ENCODE peak calls at places on chromosomes 16 and 17, in four cellular contexts. One of them, this sample, is unnamed.
A peak's percentile ranks its signal among the peaks of the same experiment; 100 is the strongest.

GRCh38 chr17:10807704-10808128 is 3.8 kb upstream of the TMEM238L start:
- DNase-seq in ovary: no peak
- DNase-seq in endothelial cell: no peak
- DNase-seq in NCI-H748 treated with DMSO at 0.1 percent for 48 hours: no peak
- DNase-seq in this sample: no peak

GRCh38 chr17:28372945-28373274 is 1.4 kb downstream of the SARM1 start:
- DNase-seq in ovary: no peak
- DNase-seq in endothelial cell: no peak
- DNase-seq in NCI-H748 treated with DMSO at 0.1 percent for 48 hours: no peak
- DNase-seq in this sample: no peak

GRCh38 chr16:66420396-66420795 is 6.7 kb upstream of the BEAN1 start:
- DNase-seq in ovary: no peak
- DNase-seq in endothelial cell: no peak
- DNase-seq in NCI-H748 treated with DMSO at 0.1 percent for 48 hours: no peak
- DNase-seq in this sample: no peak

GRCh38 chr16:49464877-49465504 is 91.4 kb downstream of the C16orf78 start:
- DNase-seq in ovary: peak; percentile 29
- DNase-seq in endothelial cell: peak; percentile 33
- DNase-seq in NCI-H748 treated with DMSO at 0.1 percent for 48 hours: no peak
- DNase-seq in this sample: no peak

GRCh38 chr17:4921320-4921719 is 10.8 kb upstream of the GP1BA start:
- DNase-seq in ovary: no peak
- DNase-seq in endothelial cell: no peak
- DNase-seq in NCI-H748 treated with DMSO at 0.1 percent for 48 hours: no peak
- DNase-seq in this sample: no peak

GRCh38 chr16:75559564-75560372 is 3.7 kb upstream of the TMEM231 start:
- DNase-seq in ovary: no peak
- DNase-seq in endothelial cell: no peak
- DNase-seq in NCI-H748 treated with DMSO at 0.1 percent for 48 hours: no peak
- DNase-seq in this sample: peak; percentile 73

GRCh38 chr17:3794890-3795757 is 5.9 kb downstream of the ITGAE start:
- DNase-seq in ovary: no peak
- DNase-seq in endothelial cell: no peak
- DNase-seq in NCI-H748 treated with DMSO at 0.1 percent for 48 hours: no peak
- DNase-seq in this sample: peak; percentile 94

GRCh38 chr16:30926937-30927788 is 3.8 kb downstream of the FBXL19 start:
- DNase-seq in ovary: peak; percentile 45
- DNase-seq in endothelial cell: no peak
- DNase-seq in NCI-H748 treated with DMSO at 0.1 percent for 48 hours: no peak
- DNase-seq in this sample: no peak

GRCh38 chr16:79972053-79972704 is 371.6 kb upstream of the MAF start:
- DNase-seq in ovary: no peak
- DNase-seq in endothelial cell: no peak
- DNase-seq in NCI-H748 treated with DMSO at 0.1 percent for 48 hours: no peak
- DNase-seq in this sample: no peak

GRCh38 chr16:4778050-4778392 is 10.1 kb downstream of the SEPTIN12 start:
- DNase-seq in ovary: no peak
- DNase-seq in endothelial cell: no peak
- DNase-seq in NCI-H748 treated with DMSO at 0.1 percent for 48 hours: no peak
- DNase-seq in this sample: no peak

GRCh38 chr17:74862108-74862901 is 2.6 kb upstream of the GRIN2C start:
- DNase-seq in ovary: peak; percentile 68
- DNase-seq in endothelial cell: peak; percentile 83
- DNase-seq in NCI-H748 treated with DMSO at 0.1 percent for 48 hours: no peak
- DNase-seq in this sample: no peak

GRCh38 chr17:7775058-7775457 is 57.5 kb downstream of the DNAH2 start:
- DNase-seq in ovary: no peak
- DNase-seq in endothelial cell: no peak
- DNase-seq in NCI-H748 treated with DMSO at 0.1 percent for 48 hours: no peak
- DNase-seq in this sample: no peak

GRCh38 chr16:77376358-77376757 is 58.5 kb downstream of the ADAMTS18 start:
- DNase-seq in ovary: no peak
- DNase-seq in endothelial cell: no peak
- DNase-seq in NCI-H748 treated with DMSO at 0.1 percent for 48 hours: no peak
- DNase-seq in this sample: no peak

GRCh38 chr17:2925011-2925410 is 128.8 kb downstream of the RAP1GAP2 start:
- DNase-seq in ovary: no peak
- DNase-seq in endothelial cell: no peak
- DNase-seq in NCI-H748 treated with DMSO at 0.1 percent for 48 hours: no peak
- DNase-seq in this sample: peak; percentile 43

GRCh38 chr17:74430706-74431567 is 951 bp upstream of the GPRC5C start:
- DNase-seq in ovary: peak; percentile 98
- DNase-seq in endothelial cell: peak; percentile 63
- DNase-seq in NCI-H748 treated with DMSO at 0.1 percent for 48 hours: peak; percentile 69
- DNase-seq in this sample: peak; percentile 82

GRCh38 chr16:4976611-4977145 is 18.5 kb downstream of the SEC14L5 start:
- DNase-seq in ovary: no peak
- DNase-seq in endothelial cell: no peak
- DNase-seq in NCI-H748 treated with DMSO at 0.1 percent for 48 hours: no peak
- DNase-seq in this sample: no peak

GRCh38 chr17:48100160-48100559 is 1.1 kb downstream of the CBX1 start:
- DNase-seq in ovary: no peak
- DNase-seq in endothelial cell: no peak
- DNase-seq in NCI-H748 treated with DMSO at 0.1 percent for 48 hours: no peak
- DNase-seq in this sample: peak; percentile 75

GRCh38 chr16:3696425-3697218 is 20.7 kb downstream of the TRAP1 start:
- DNase-seq in ovary: no peak
- DNase-seq in endothelial cell: no peak
- DNase-seq in NCI-H748 treated with DMSO at 0.1 percent for 48 hours: no peak
- DNase-seq in this sample: peak; percentile 81

GRCh38 chr16:2838928-2839327 is 8.8 kb downstream of the ZG16B start:
- DNase-seq in ovary: no peak
- DNase-seq in endothelial cell: peak; percentile 77
- DNase-seq in NCI-H748 treated with DMSO at 0.1 percent for 48 hours: no peak
- DNase-seq in this sample: peak; percentile 68

GRCh38 chr16:20175358-20175757 is 101.7 kb upstream of the GPR139 start:
- DNase-seq in ovary: no peak
- DNase-seq in endothelial cell: no peak
- DNase-seq in NCI-H748 treated with DMSO at 0.1 percent for 48 hours: no peak
- DNase-seq in this sample: no peak

GRCh38 chr16:19997264-19997663 is 76.4 kb downstream of the GPR139 start:
- DNase-seq in ovary: no peak
- DNase-seq in endothelial cell: no peak
- DNase-seq in NCI-H748 treated with DMSO at 0.1 percent for 48 hours: peak; percentile 20
- DNase-seq in this sample: no peak

GRCh38 chr17:1203111-1203966 is 23.6 kb upstream of the ABR start:
- DNase-seq in ovary: peak; percentile 71
- DNase-seq in endothelial cell: peak; percentile 76
- DNase-seq in NCI-H748 treated with DMSO at 0.1 percent for 48 hours: peak; percentile 38
- DNase-seq in this sample: peak; percentile 55

GRCh38 chr17:19017804-19018599 is 13.4 kb upstream of the FAM83G start:
- DNase-seq in ovary: no peak
- DNase-seq in endothelial cell: no peak
- DNase-seq in NCI-H748 treated with DMSO at 0.1 percent for 48 hours: no peak
- DNase-seq in this sample: no peak

GRCh38 chr16:64051826-64052225 is 1070.0 kb downstream of the CDH11 start:
- DNase-seq in ovary: no peak
- DNase-seq in endothelial cell: peak; percentile 10
- DNase-seq in NCI-H748 treated with DMSO at 0.1 percent for 48 hours: peak; percentile 39
- DNase-seq in this sample: no peak

GRCh38 chr16:23847938-23848337 is 12.2 kb downstream of the PRKCB start:
- DNase-seq in ovary: no peak
- DNase-seq in endothelial cell: no peak
- DNase-seq in NCI-H748 treated with DMSO at 0.1 percent for 48 hours: no peak
- DNase-seq in this sample: no peak

GRCh38 chr17:2056221-2057129 is 1.6 kb downstream of the HIC1 start:
- DNase-seq in ovary: peak; percentile 65
- DNase-seq in endothelial cell: peak; percentile 28
- DNase-seq in NCI-H748 treated with DMSO at 0.1 percent for 48 hours: no peak
- DNase-seq in this sample: no peak

This sample was measured in astrocyte.